ENCODE peak calls at places on chromosomes 6 and 20, in ten cellular contexts. I is H7, L is upper lobe of left lung, P is spleen, C is bronchial epithelial cell, V is colonic mucosa, M is body of pancreas, F is lower leg skin, H is tibial artery, D is right lobe of liver. W is an unnamed sample.

GRCh38 chr20:53773792-53774371 is 180.2 kb upstream of the ZNF217 start:
- DNase-seq in L (no peak), V (no peak), I (no peak), D (no peak), F (no peak), P (no peak), C (peak), H (no peak), M (no peak), W (peak)

GRCh38 chr20:51667491-51667890 is 100.7 kb downstream of the ATP9A start:
- DNase-seq in H (no peak), M (no peak), I (no peak), F (no peak), P (peak), C (no peak), D (no peak), L (no peak), V (no peak), W (no peak)

GRCh38 chr6:16669227-16669626 is 92.0 kb downstream of the ATXN1 start:
- DNase-seq in C (peak), D (no peak), H (no peak), P (no peak), M (no peak), F (no peak), I (no peak), L (peak), V (no peak), W (no peak)

GRCh38 chr20:46117704-46118467 is at the start of gene CD40:
- DNase-seq in L (peak), F (peak), C (peak), M (peak), I (peak), H (peak), P (peak), V (peak), D (peak), W (peak)

GRCh38 chr20:63753381-63753780 is 13.8 kb downstream of the SLC2A4RG start:
- DNase-seq in D (no peak), P (no peak), L (no peak), F (no peak), M (no peak), V (no peak), I (peak), H (no peak), C (no peak), W (no peak)

GRCh38 chr20:44683263-44684046 is 31.7 kb upstream of the CCN5 start:
- DNase-seq in P (no peak), F (no peak), L (peak), I (peak), D (peak), C (peak), H (no peak), M (peak), V (peak), W (no peak)

GRCh38 chr20:61436674-61437279 is 184.7 kb downstream of the CDH4 start:
- DNase-seq in M (no peak), C (peak), H (no peak), D (no peak), L (no peak), V (no peak), P (no peak), F (no peak), I (peak), W (peak)

GRCh38 chr6:128394171-128394570 is 126.2 kb downstream of the PTPRK start:
- DNase-seq in I (no peak), M (no peak), L (no peak), C (no peak), H (no peak), P (no peak), V (no peak), F (no peak), D (no peak), W (no peak)

GRCh38 chr20:38805502-38805957 is at the start of gene PPP1R16B:
- DNase-seq in I (peak), P (peak), F (no peak), C (no peak), H (no peak), L (peak), D (peak), M (peak), V (peak), W (no peak)

GRCh38 chr6:6003334-6004146 is 3.2 kb downstream of the NRN1 start:
- DNase-seq in C (no peak), P (peak), F (no peak), H (no peak), M (no peak), L (no peak), V (no peak), I (peak), D (peak), W (no peak)

GRCh38 chr20:14477125-14477524 is 139.7 kb upstream of the FLRT3 start:
- DNase-seq in P (no peak), F (no peak), V (no peak), L (no peak), C (peak), M (no peak), I (no peak), D (no peak), H (no peak), W (peak)

GRCh38 chr20:20452254-20452676 is 84.4 kb downstream of the INSM1 start:
- DNase-seq in P (peak), I (peak), F (peak), D (no peak), C (peak), V (peak), L (peak), H (peak), M (peak), W (no peak)

GRCh38 chr6:72704979-72705378 is 83.1 kb downstream of the KCNQ5 start:
- DNase-seq in D (no peak), F (no peak), P (no peak), C (peak), L (no peak), V (no peak), I (no peak), H (no peak), M (no peak), W (no peak)

GRCh38 chr6:78483546-78483945 is 383.8 kb upstream of the IRAK1BP1 start:
- DNase-seq in V (no peak), D (no peak), H (no peak), P (no peak), I (no peak), L (no peak), C (peak), F (no peak), M (no peak), W (no peak)

GRCh38 chr6:140560671-140561070 is 1186.2 kb upstream of the CITED2 start:
- DNase-seq in I (no peak), V (no peak), D (no peak), P (no peak), M (no peak), L (no peak), F (no peak), C (no peak), H (no peak), W (no peak)

GRCh38 chr6:17224056-17224455 is 57.1 kb upstream of the RBM24 start:
- DNase-seq in P (no peak), V (no peak), C (no peak), F (no peak), L (no peak), M (no peak), I (no peak), D (no peak), H (no peak), W (no peak)

GRCh38 chr6:51077967-51078518 is 259.4 kb downstream of the TFAP2B start:
- DNase-seq in I (no peak), P (no peak), L (no peak), C (no peak), F (no peak), V (no peak), H (no peak), M (no peak), D (no peak), W (no peak)

GRCh38 chr20:60191014-60191413 is 232.8 kb downstream of the CDH26 start:
- DNase-seq in C (no peak), H (no peak), D (no peak), P (no peak), L (no peak), V (no peak), M (no peak), I (no peak), F (no peak), W (no peak)

GRCh38 chr6:100427452-100427851 is 37.3 kb downstream of the SIM1 start:
- DNase-seq in F (no peak), C (no peak), H (no peak), V (no peak), L (no peak), P (no peak), M (no peak), D (no peak), I (no peak), W (no peak)

GRCh38 chr20:60752741-60753420 is 499.2 kb upstream of the CDH4 start:
- DNase-seq in I (no peak), D (no peak), P (no peak), M (no peak), V (no peak), L (no peak), H (no peak), F (no peak), C (no peak), W (no peak)

GRCh38 chr20:5570442-5570841 is 179.8 kb upstream of the SHLD1 start:
- DNase-seq in C (no peak), V (no peak), P (no peak), F (no peak), I (no peak), M (no peak), D (no peak), H (no peak), L (no peak), W (no peak)
- H3K4me3 ChIP-seq in C (no peak), V (no peak), P (no peak), F (no peak), I (no peak), M (no peak), D (no peak), H (no peak), L (no peak), W (no peak)

DNA sequence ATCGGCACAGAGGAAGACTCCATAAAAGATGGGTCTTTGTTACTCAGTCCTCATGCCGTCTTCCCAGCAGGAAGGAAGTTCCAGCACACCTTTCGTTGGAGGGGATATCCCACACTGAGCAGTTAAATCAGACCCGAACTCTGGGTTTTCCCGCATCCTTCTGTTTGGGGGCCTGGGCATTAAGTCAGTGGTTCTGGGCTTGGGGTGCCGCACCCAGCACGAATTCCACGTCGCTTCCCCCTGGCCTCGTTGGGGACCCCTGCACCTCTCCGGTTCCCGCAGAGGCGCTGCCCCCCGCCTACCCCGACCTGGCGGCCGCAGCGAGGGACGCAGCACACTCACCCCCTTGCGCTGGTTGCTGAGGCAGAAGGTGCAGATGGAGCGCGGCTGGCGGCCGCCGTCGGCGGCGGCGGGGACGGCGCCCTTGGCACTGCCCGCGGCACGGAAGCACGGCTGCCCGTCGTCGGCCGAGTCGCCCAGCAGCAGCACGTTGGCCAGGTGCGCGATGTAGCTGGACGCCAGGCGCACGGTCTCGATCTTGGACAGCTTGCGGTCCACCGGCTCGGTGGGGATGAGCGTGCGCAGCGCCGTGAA is 641 bp downstream of the TCF15 start:
- DNase-seq in D (no peak), H (no peak), P (no peak), L (no peak), F (no peak), C (no peak), I (peak), V (no peak), M (no peak), W (no peak)
- H3K4me3 ChIP-seq in D (no peak), H (peak), P (no peak), L (peak), F (no peak), C (no peak), I (peak), V (no peak), M (no peak), W (no peak)

DNA sequence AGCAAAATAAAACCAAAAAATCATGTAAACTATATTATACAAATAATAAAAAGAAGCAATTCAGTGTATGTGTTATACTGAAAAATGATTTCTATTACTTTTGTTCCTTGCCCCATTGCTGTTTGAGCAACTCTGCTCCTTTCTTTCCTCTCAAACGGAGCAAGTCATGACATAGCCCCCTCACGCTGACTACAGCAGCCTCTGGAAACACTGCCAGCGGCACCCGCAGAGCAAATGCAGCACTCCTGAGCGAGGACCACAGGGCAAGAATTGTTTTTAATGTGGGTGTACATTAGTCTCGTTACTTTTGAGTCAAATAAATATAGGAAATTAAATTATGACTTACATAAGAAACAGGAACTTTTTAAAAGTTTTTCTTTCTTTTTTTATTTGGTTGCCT is 350.1 kb upstream of the HSF2 start:
- DNase-seq in L (no peak), V (no peak), H (no peak), I (no peak), P (no peak), M (no peak), D (no peak), C (peak), F (no peak), W (no peak)
- H3K4me3 ChIP-seq in L (no peak), V (no peak), H (no peak), I (no peak), P (no peak), M (no peak), D (no peak), C (no peak), F (no peak), W (no peak)

GRCh38 chr6:142562865-142563264 is 261.1 kb downstream of the ADGRG6 start:
- DNase-seq in V (no peak), F (no peak), I (no peak), C (no peak), D (no peak), L (no peak), P (no peak), H (no peak), M (no peak), W (no peak)

GRCh38 chr6:142567476-142567875 is 265.7 kb downstream of the ADGRG6 start:
- DNase-seq in D (no peak), P (no peak), C (no peak), H (no peak), M (no peak), V (no peak), I (no peak), F (no peak), L (no peak), W (no peak)

GRCh38 chr6:142558785-142559184 is 257.0 kb downstream of the ADGRG6 start:
- DNase-seq in H (no peak), I (no peak), F (no peak), L (no peak), M (no peak), C (no peak), V (no peak), D (no peak), P (no peak), W (no peak)

GRCh38 chr6:142566628-142567396 is 265.0 kb downstream of the ADGRG6 start:
- DNase-seq in V (peak), L (peak), P (no peak), F (peak), I (peak), D (no peak), M (peak), H (peak), C (peak), W (no peak)

DNA sequence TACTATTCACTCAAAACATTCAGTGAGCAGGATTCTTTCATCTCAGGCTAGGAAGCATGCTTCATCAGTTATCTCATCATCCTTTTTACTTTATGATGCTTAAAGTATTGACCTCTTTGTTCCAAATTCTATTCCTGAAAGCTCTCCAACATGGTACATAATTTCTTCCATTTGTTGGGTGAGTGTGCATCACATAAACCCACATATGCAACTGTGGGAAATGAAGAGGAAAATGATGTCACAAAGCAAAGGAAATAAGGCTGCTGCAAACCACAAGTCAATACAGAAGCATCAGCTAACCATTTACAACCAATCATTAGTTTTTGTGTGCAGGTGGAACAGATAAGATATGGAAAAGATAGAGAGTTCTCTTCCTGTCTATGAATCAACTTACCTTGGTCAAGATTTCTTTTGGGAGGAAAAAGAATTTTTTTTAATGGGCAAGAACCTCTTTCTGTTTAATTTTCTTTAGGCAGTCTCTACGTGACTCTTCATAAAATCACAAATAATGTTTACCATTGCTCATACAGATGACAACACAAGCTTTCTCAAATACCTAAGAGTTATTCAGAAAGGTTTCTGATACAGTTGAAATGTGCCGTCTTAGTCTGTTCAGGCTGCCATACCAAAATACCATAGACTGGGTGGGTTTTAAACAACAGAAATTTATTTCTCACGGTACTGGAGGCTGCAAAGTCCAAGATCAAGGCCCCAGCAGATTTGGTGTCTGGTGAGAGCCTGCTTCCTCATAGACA is 259.9 kb downstream of the ADGRG6 start:
- DNase-seq in C (no peak), I (no peak), M (no peak), H (no peak), V (no peak), L (no peak), P (no peak), D (no peak), F (no peak), W (no peak)
- H3K4me3 ChIP-seq in C (no peak), I (no peak), M (no peak), H (no peak), V (no peak), L (no peak), P (no peak), D (no peak), F (no peak), W (no peak)

DNA sequence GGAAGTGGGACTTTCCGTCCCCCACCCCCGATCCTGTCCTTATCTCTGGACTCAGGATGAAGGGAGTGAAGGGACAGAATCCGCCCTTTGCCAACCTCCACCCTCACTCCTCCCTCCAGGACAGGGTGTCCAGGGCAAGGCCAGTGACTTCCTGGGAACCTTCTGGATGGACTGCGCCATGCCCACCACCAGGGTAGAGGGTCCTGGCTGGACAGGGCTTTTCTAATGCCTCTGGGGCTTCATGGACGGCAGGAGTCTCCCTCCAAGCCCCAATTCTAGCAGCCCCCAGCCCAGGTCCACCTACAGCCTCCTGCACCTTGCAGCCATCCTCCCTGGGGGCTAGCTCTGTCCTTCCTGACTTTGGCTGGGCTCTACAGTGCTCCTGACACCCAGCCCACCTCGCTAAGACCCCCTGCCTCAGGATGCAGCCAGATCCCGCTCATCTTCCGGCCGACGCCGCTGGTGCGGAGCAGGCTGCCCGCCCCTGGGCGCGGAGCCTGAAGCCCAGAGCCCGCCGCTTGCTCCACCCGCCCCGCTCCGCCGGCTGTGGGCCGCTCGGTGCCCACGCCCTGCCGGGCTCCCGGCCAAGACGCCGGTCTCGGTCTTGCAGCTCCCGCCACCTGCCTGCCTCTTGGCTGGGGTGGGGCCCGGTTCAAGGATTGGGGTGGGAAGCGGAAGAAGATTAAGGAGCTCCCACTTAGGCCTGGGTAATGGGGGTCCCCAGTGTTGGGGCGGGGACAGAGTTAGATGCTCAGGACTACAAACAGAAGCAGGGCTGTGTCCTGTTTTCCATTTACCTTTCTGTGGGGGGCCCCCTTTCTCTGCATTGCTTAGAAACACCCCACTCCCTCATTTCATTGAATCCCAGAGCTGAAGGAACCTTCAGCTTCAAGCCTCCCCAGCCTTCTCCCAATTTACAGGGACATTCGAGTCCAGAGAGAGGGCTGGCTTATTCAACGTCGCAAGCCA is 72.8 kb downstream of the MDGA1 start:
- DNase-seq in F (no peak), L (peak), P (peak), V (peak), H (peak), C (peak), I (peak), M (peak), D (peak), W (no peak)
- H3K4me3 ChIP-seq in F (no peak), L (peak), P (no peak), V (no peak), H (peak), C (no peak), I (no peak), M (no peak), D (no peak), W (no peak)

GRCh38 chr6:54310377-54311152 is 2.3 kb downstream of the TINAG start:
- DNase-seq in M (no peak), C (no peak), H (no peak), F (no peak), V (no peak), I (no peak), P (no peak), D (no peak), L (no peak), W (no peak)
- H3K4me3 ChIP-seq in M (no peak), C (no peak), H (no peak), F (no peak), V (peak), I (no peak), P (no peak), D (no peak), L (no peak), W (no peak)

DNA sequence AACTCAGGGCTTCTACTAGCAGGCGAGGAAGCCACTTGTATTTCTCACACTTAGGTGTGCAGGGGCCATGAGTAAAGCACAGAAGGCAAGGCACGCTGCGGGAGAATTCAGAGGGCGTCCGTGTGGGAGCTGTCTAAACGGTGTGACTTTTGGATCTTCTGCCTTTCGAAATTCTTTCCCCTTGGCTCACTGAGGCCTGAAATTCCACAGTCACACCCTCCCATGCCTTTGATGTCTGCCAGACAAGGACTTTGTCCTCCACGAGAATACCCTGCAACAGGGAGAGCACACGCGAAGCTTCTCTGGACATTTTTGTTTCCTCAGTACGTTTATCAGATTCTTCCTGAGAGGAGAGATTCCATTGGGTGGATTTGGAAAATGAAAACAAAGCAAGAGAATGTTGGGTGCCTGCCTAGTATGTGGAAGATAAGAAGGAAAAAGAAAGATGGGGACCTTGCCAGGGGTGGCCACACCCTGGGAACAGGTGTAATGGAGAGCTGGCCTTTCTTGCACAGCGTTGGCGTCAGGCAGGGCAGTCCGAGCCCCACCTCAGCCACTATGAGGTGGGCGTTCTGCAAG is 235.7 kb downstream of the MYLK4 start:
- DNase-seq in P (no peak), D (peak), V (peak), H (no peak), M (peak), C (no peak), L (no peak), F (no peak), I (no peak), W (no peak)
- H3K4me3 ChIP-seq in P (no peak), D (no peak), V (no peak), H (no peak), M (no peak), C (no peak), L (peak), F (no peak), I (no peak), W (no peak)